ENCODE peak calls at places on chromosome 10, in seven cellular contexts. C is prostate gland, S is body of pancreas, V is IMR-90, Z is spleen, G is tibial nerve, A is ovary. L is an unnamed sample.

GRCh38 chr10:65571011-65571570 is 1354.7 kb upstream of the LRRTM3 start:
- DNase-seq in S (no peak), C (no peak), G (no peak), Z (no peak), A (no peak), V (no peak), L (no peak)

GRCh38 chr10:118569241-118569881 is 26.1 kb downstream of the PRLHR start:
- DNase-seq in S (no peak), A (no peak), V (peak; percentile 27), Z (no peak), G (no peak), C (no peak), L (peak; percentile 26)

GRCh38 chr10:47421057-47421952 is 37.2 kb upstream of the ZNF488 start:
- DNase-seq in A (no peak), C (no peak), V (peak; percentile 91), G (no peak), Z (peak; percentile 63), S (no peak), L (no peak)

GRCh38 chr10:31706921-31707571 is 221.6 kb downstream of the ARHGAP12 start:
- DNase-seq in S (peak; percentile 63), A (no peak), C (no peak), Z (peak; percentile 80), V (no peak), G (no peak), L (peak; percentile 22)

GRCh38 chr10:43453266-43453831 is 16.4 kb downstream of the ZNF487 start:
- DNase-seq in Z (peak; percentile 2), S (no peak), V (no peak), A (no peak), G (no peak), C (no peak), L (no peak)

GRCh38 chr10:132835848-132836233 is 49.9 kb upstream of the NKX6-2 start:
- DNase-seq in G (no peak), A (no peak), V (no peak), C (no peak), S (no peak), Z (no peak), L (no peak)

GRCh38 chr10:116737582-116738358 is 4.6 kb downstream of the HSPA12A start:
- DNase-seq in A (peak; percentile 23), G (no peak), V (no peak), S (no peak), C (no peak), Z (no peak), L (no peak)

GRCh38 chr10:132263866-132264265 is 43.9 kb downstream of the STK32C start:
- DNase-seq in Z (peak; percentile 25), G (no peak), S (no peak), V (no peak), C (no peak), A (no peak), L (no peak)

GRCh38 chr10:97407211-97407951 is 6.2 kb upstream of the RRP12 start:
- DNase-seq in Z (peak; percentile 85), G (no peak), C (peak; percentile 61), V (peak; percentile 78), A (peak; percentile 49), S (peak; percentile 74), L (peak; percentile 75)

GRCh38 chr10:70590663-70591416 is 11.7 kb downstream of the PRF1 start:
- DNase-seq in A (no peak), C (no peak), V (no peak), Z (no peak), G (no peak), S (no peak), L (peak; percentile 11)

GRCh38 chr10:125684583-125684982 is 1.6 kb upstream of the TEX36 start:
- DNase-seq in A (no peak), G (no peak), Z (no peak), S (no peak), V (no peak), C (no peak), L (no peak)

GRCh38 chr10:51894752-51895151 is 195.4 kb upstream of the CSTF2T start:
- DNase-seq in C (no peak), V (peak; percentile 73), G (no peak), Z (no peak), A (no peak), S (no peak), L (no peak)

GRCh38 chr10:29110172-29110571 is 178.7 kb upstream of the LYZL1 start:
- DNase-seq in Z (no peak), V (no peak), A (no peak), S (no peak), G (no peak), C (no peak), L (no peak)

GRCh38 chr10:126080303-126080825 is 184.0 kb downstream of the FANK1 start:
- DNase-seq in S (no peak), C (no peak), V (no peak), G (no peak), A (no peak), Z (no peak), L (no peak)

GRCh38 chr10:71284544-71285179 is 34.4 kb upstream of the SLC29A3 start:
- DNase-seq in A (no peak), S (no peak), C (no peak), Z (no peak), G (no peak), V (no peak), L (no peak)

GRCh38 chr10:122669842-122670241 is 29.8 kb downstream of the C10orf120 start:
- DNase-seq in G (no peak), C (no peak), Z (no peak), A (no peak), S (no peak), V (no peak), L (no peak)

GRCh38 chr10:112622786-112623185 is 175.8 kb downstream of the VTI1A start:
- DNase-seq in Z (no peak), S (no peak), V (peak; percentile 5), A (no peak), C (no peak), G (no peak), L (no peak)

GRCh38 chr10:33418309-33418708 is 83.8 kb upstream of the NRP1 start:
- DNase-seq in S (no peak), V (no peak), C (no peak), G (no peak), Z (no peak), A (no peak), L (no peak)

GRCh38 chr10:37588299-37588698 is 269.1 kb downstream of the ZNF248 start:
- DNase-seq in S (no peak), A (no peak), G (no peak), V (no peak), C (no peak), Z (no peak), L (no peak)
- TF ChIP-seq CTCF in S (no peak), A (no peak), G (no peak), V (no peak), C (no peak), Z (no peak), L (no peak)

DNA sequence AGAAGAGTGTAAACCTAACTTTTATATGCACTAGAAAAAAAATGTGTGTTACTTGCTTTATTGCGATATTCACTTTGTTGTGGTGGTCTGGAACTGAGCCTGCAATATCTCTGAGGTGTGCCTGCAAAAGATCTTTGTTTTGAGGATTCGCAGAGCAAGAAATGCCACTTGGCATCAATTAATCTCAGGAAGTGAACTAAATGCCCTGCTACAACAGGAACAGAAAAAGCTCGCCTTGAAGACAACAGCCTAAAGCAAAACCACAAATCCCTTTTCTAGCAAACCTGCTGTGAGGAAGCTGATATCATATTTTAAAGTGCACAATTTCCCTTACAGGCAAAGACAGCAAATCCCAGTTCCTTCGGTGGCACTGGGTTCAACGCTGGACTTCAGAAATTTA is 675.8 kb downstream of the KCNMA1 start:
- DNase-seq in V (no peak), Z (no peak), G (no peak), A (no peak), S (no peak), C (no peak), L (no peak)
- H3K4me1 ChIP-seq in V (no peaks in the 10 kb centered on the region), Z (no peaks in the 10 kb centered on the region), G (no peaks in the 10 kb centered on the region), A (no peaks in the 10 kb centered on the region), S (no peaks in the 10 kb centered on the region), C (no peaks in the 10 kb centered on the region), L (no peaks in the 10 kb centered on the region)

GRCh38 chr10:102065561-102066420 is 642 bp downstream of the HPS6 start:
- DNase-seq in S (peak; percentile 30), A (peak; percentile 23), C (peak; percentile 9), V (peak; percentile 13), G (no peak), Z (no peak), L (no peak)

GRCh38 chr10:102066421-102067068 is 1.4 kb downstream of the HPS6 start:
- DNase-seq in V (no peak), A (no peak), S (no peak), C (no peak), Z (peak; percentile 73), G (no peak), L (no peak)

GRCh38 chr10:102067091-102067916 is 2.2 kb downstream of the HPS6 start:
- DNase-seq in Z (no peak), G (no peak), S (no peak), C (no peak), A (no peak), V (no peak), L (no peak)

GRCh38 chr10:102064503-102064867 is 664 bp upstream of the HPS6 start:
- DNase-seq in A (no peak), C (no peak), Z (no peak), V (no peak), G (no peak), S (no peak), L (no peak)

GRCh38 chr10:102064868-102065560 is at the start of gene HPS6:
- DNase-seq in A (peak; percentile 88), G (peak; percentile 78), S (peak; percentile 93), V (peak; percentile 84), C (peak; percentile 90), Z (peak; percentile 99), L (peak; percentile 92)
- TF ChIP-seq POLR2A in A (peak; percentile 67), G (no peak), S (peak; percentile 94), V (peak; percentile 75), C (peak; percentile 81), Z (no peak), L (no peak)

GRCh38 chr10:69384320-69384719 is 32.4 kb downstream of the TACR2 start:
- DNase-seq in C (no peak), A (no peak), S (no peak), G (no peak), Z (no peak), V (no peak), L (no peak)

GRCh38 chr10:69385454-69386350 is 31.0 kb downstream of the TACR2 start:
- DNase-seq in G (no peak), Z (no peak), C (peak; percentile 84), A (no peak), S (no peak), V (no peak), L (no peak)

GRCh38 chr10:69379800-69380199 is 36.9 kb downstream of the TACR2 start:
- DNase-seq in S (no peak), G (no peak), C (no peak), V (no peak), Z (no peak), A (no peak), L (no peak)

GRCh38 chr10:69382382-69383117 is 34.2 kb downstream of the TACR2 start:
- DNase-seq in G (no peak), S (no peak), A (no peak), V (peak; percentile 95), Z (no peak), C (no peak), L (no peak)

DNA sequence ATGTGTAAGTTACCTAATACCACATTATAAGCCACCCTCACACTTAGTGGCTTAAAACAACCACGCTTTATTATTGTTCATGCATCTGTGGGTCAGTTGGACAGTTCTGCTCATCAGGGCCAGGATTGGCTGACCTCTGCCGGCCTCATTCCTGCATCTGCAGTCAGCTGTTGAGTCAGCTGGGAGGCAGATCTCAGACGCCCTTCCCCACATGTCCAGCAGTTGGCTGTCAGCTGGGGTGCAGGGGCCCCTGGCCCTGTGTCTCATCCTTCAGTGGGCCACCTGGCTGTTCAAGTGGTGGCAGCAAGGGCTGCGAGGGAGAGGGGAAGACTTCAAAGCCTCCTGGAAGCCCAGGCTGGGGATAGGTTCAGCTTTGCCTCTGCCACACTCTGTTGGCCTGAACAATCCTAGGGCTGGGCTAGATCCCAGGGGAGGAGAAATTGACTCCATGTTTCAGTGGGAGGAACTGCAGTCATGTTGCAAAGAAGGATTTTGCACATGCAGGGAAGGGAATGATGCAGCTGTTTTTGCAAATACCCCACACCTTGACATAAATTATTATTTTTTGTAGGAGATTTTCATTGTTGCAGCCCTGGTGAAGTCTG is 33.1 kb downstream of the TACR2 start:
- DNase-seq in Z (no peak), C (no peak), V (peak; percentile 84), G (no peak), S (no peak), A (no peak), L (peak; percentile 68)
- TF ChIP-seq CTCF in Z (no peak), C (no peak), V (peak; percentile 40), G (no peak), S (no peak), A (no peak), L (no peak)